ENCODE peak calls at places on chromosomes 5 and 9, in ten cellular contexts. One of them, this sample, is unnamed.
A peak's percentile ranks its signal among the peaks of the same experiment; 100 is the strongest.

GRCh38 chr9:134171316-134172197 is 7.2 kb upstream of the RNU6ATAC start:
- DNase-seq in tibial nerve: peak; percentile 55
- DNase-seq in activated CD4-positive, CD25-positive, alpha-beta regulatory T cell treated with anti-CD3 and anti-CD28 coated beads, Interleukin-2, amount 50 U/mL, for 72 hours: no peak
- DNase-seq in lower lobe of right lung: no peak
- DNase-seq in WTC11: no peak
- DNase-seq in cardiac fibroblast: peak; percentile 73
- DNase-seq in nephron progenitor cell: no peak
- DNase-seq in adipocyte: peak; percentile 88
- DNase-seq in right lobe of liver: no peak
- DNase-seq in NCI-H460: no peak
- DNase-seq in this sample: peak; percentile 28

GRCh38 chr5:133753856-133754255 is 141.5 kb upstream of the FSTL4 start:
- DNase-seq in tibial nerve: no peak
- DNase-seq in activated CD4-positive, CD25-positive, alpha-beta regulatory T cell treated with anti-CD3 and anti-CD28 coated beads, Interleukin-2, amount 50 U/mL, for 72 hours: no peak
- DNase-seq in lower lobe of right lung: no peak
- DNase-seq in WTC11: no peak
- DNase-seq in cardiac fibroblast: no peak
- DNase-seq in nephron progenitor cell: no peak
- DNase-seq in adipocyte: no peak
- DNase-seq in right lobe of liver: no peak
- DNase-seq in NCI-H460: no peak
- DNase-seq in this sample: no peak

GRCh38 chr5:138305797-138306196 is 25.8 kb downstream of the CDC25C start:
- DNase-seq in tibial nerve: no peak
- DNase-seq in activated CD4-positive, CD25-positive, alpha-beta regulatory T cell treated with anti-CD3 and anti-CD28 coated beads, Interleukin-2, amount 50 U/mL, for 72 hours: no peak
- DNase-seq in lower lobe of right lung: no peak
- DNase-seq in WTC11: no peak
- DNase-seq in cardiac fibroblast: no peak
- DNase-seq in nephron progenitor cell: no peak
- DNase-seq in adipocyte: no peak
- DNase-seq in right lobe of liver: no peak
- DNase-seq in NCI-H460: no peak
- DNase-seq in this sample: no peak

GRCh38 chr5:59021837-59022514 is 439.1 kb downstream of the RAB3C start:
- DNase-seq in tibial nerve: no peak
- DNase-seq in activated CD4-positive, CD25-positive, alpha-beta regulatory T cell treated with anti-CD3 and anti-CD28 coated beads, Interleukin-2, amount 50 U/mL, for 72 hours: no peak
- DNase-seq in lower lobe of right lung: peak; percentile 61
- DNase-seq in WTC11: no peak
- DNase-seq in cardiac fibroblast: no peak
- DNase-seq in nephron progenitor cell: no peak
- DNase-seq in adipocyte: no peak
- DNase-seq in right lobe of liver: no peak
- DNase-seq in NCI-H460: no peak
- DNase-seq in this sample: no peak

GRCh38 chr5:18745591-18745987 is 1111.3 kb downstream of the TAF11L14 start:
- DNase-seq in tibial nerve: no peak
- DNase-seq in activated CD4-positive, CD25-positive, alpha-beta regulatory T cell treated with anti-CD3 and anti-CD28 coated beads, Interleukin-2, amount 50 U/mL, for 72 hours: no peak
- DNase-seq in lower lobe of right lung: no peak
- DNase-seq in WTC11: no peak
- DNase-seq in cardiac fibroblast: no peak
- DNase-seq in nephron progenitor cell: no peak
- DNase-seq in adipocyte: no peak
- DNase-seq in right lobe of liver: peak; percentile 70
- DNase-seq in NCI-H460: no peak
- DNase-seq in this sample: no peak

GRCh38 chr9:126489604-126490593 is 123.8 kb upstream of the LMX1B start:
- DNase-seq in tibial nerve: no peak
- DNase-seq in activated CD4-positive, CD25-positive, alpha-beta regulatory T cell treated with anti-CD3 and anti-CD28 coated beads, Interleukin-2, amount 50 U/mL, for 72 hours: no peak
- DNase-seq in lower lobe of right lung: peak; percentile 41
- DNase-seq in WTC11: no peak
- DNase-seq in cardiac fibroblast: no peak
- DNase-seq in nephron progenitor cell: no peak
- DNase-seq in adipocyte: no peak
- DNase-seq in right lobe of liver: no peak
- DNase-seq in NCI-H460: no peak
- DNase-seq in this sample: no peak

GRCh38 chr5:63805151-63805550 is 157.1 kb downstream of the HTR1A start:
- DNase-seq in tibial nerve: no peak
- DNase-seq in activated CD4-positive, CD25-positive, alpha-beta regulatory T cell treated with anti-CD3 and anti-CD28 coated beads, Interleukin-2, amount 50 U/mL, for 72 hours: no peak
- DNase-seq in lower lobe of right lung: no peak
- DNase-seq in WTC11: no peak
- DNase-seq in cardiac fibroblast: no peak
- DNase-seq in nephron progenitor cell: no peak
- DNase-seq in adipocyte: no peak
- DNase-seq in right lobe of liver: no peak
- DNase-seq in NCI-H460: no peak
- DNase-seq in this sample: no peak

GRCh38 chr5:119355244-119355635 is 579 bp upstream of the TNFAIP8 start:
- DNase-seq in tibial nerve: no peak
- DNase-seq in activated CD4-positive, CD25-positive, alpha-beta regulatory T cell treated with anti-CD3 and anti-CD28 coated beads, Interleukin-2, amount 50 U/mL, for 72 hours: no peak
- DNase-seq in lower lobe of right lung: peak; percentile 55
- DNase-seq in WTC11: peak; percentile 60
- DNase-seq in cardiac fibroblast: no peak
- DNase-seq in nephron progenitor cell: no peak
- DNase-seq in adipocyte: no peak
- DNase-seq in right lobe of liver: no peak
- DNase-seq in NCI-H460: no peak
- DNase-seq in this sample: no peak

GRCh38 chr5:109859537-109859936 is 169.8 kb downstream of the MAN2A1 start:
- DNase-seq in tibial nerve: no peak
- DNase-seq in activated CD4-positive, CD25-positive, alpha-beta regulatory T cell treated with anti-CD3 and anti-CD28 coated beads, Interleukin-2, amount 50 U/mL, for 72 hours: no peak
- DNase-seq in lower lobe of right lung: no peak
- DNase-seq in WTC11: no peak
- DNase-seq in cardiac fibroblast: no peak
- DNase-seq in nephron progenitor cell: no peak
- DNase-seq in adipocyte: no peak
- DNase-seq in right lobe of liver: no peak
- DNase-seq in NCI-H460: no peak
- DNase-seq in this sample: peak; percentile 15

GRCh38 chr9:131111854-131112311 is 13.5 kb upstream of the NUP214 start:
- DNase-seq in tibial nerve: no peak
- DNase-seq in activated CD4-positive, CD25-positive, alpha-beta regulatory T cell treated with anti-CD3 and anti-CD28 coated beads, Interleukin-2, amount 50 U/mL, for 72 hours: no peak
- DNase-seq in lower lobe of right lung: no peak
- DNase-seq in WTC11: no peak
- DNase-seq in cardiac fibroblast: no peak
- DNase-seq in nephron progenitor cell: peak; percentile 23
- DNase-seq in adipocyte: no peak
- DNase-seq in right lobe of liver: no peak
- DNase-seq in NCI-H460: no peak
- DNase-seq in this sample: no peak

GRCh38 chr9:89483592-89484474 is 14.1 kb downstream of the SEMA4D start:
- DNase-seq in tibial nerve: no peak
- DNase-seq in activated CD4-positive, CD25-positive, alpha-beta regulatory T cell treated with anti-CD3 and anti-CD28 coated beads, Interleukin-2, amount 50 U/mL, for 72 hours: peak; percentile 18
- DNase-seq in lower lobe of right lung: peak; percentile 60
- DNase-seq in WTC11: no peak
- DNase-seq in cardiac fibroblast: no peak
- DNase-seq in nephron progenitor cell: no peak
- DNase-seq in adipocyte: no peak
- DNase-seq in right lobe of liver: no peak
- DNase-seq in NCI-H460: no peak
- DNase-seq in this sample: no peak

GRCh38 chr9:120755827-120756434 is 37.3 kb downstream of the FBXW2 start:
- DNase-seq in tibial nerve: peak; percentile 44
- DNase-seq in activated CD4-positive, CD25-positive, alpha-beta regulatory T cell treated with anti-CD3 and anti-CD28 coated beads, Interleukin-2, amount 50 U/mL, for 72 hours: peak; percentile 65
- DNase-seq in lower lobe of right lung: no peak
- DNase-seq in WTC11: peak; percentile 67
- DNase-seq in cardiac fibroblast: peak; percentile 58
- DNase-seq in nephron progenitor cell: peak; percentile 73
- DNase-seq in adipocyte: peak; percentile 80
- DNase-seq in right lobe of liver: no peak
- DNase-seq in NCI-H460: peak; percentile 64
- DNase-seq in this sample: peak; percentile 34

GRCh38 chr9:21906213-21906612 is 88.0 kb downstream of the CDKN2A start:
- DNase-seq in tibial nerve: no peak
- DNase-seq in activated CD4-positive, CD25-positive, alpha-beta regulatory T cell treated with anti-CD3 and anti-CD28 coated beads, Interleukin-2, amount 50 U/mL, for 72 hours: no peak
- DNase-seq in lower lobe of right lung: no peak
- DNase-seq in WTC11: no peak
- DNase-seq in cardiac fibroblast: no peak
- DNase-seq in nephron progenitor cell: no peak
- DNase-seq in adipocyte: no peak
- DNase-seq in right lobe of liver: no peak
- DNase-seq in NCI-H460: no peak
- DNase-seq in this sample: no peak

GRCh38 chr9:27261517-27262211 is 35.3 kb downstream of the EQTN start:
- DNase-seq in tibial nerve: no peak
- DNase-seq in activated CD4-positive, CD25-positive, alpha-beta regulatory T cell treated with anti-CD3 and anti-CD28 coated beads, Interleukin-2, amount 50 U/mL, for 72 hours: no peak
- DNase-seq in lower lobe of right lung: no peak
- DNase-seq in WTC11: no peak
- DNase-seq in cardiac fibroblast: no peak
- DNase-seq in nephron progenitor cell: no peak
- DNase-seq in adipocyte: no peak
- DNase-seq in right lobe of liver: no peak
- DNase-seq in NCI-H460: no peak
- DNase-seq in this sample: peak; percentile 17

This sample was measured in IMR-90.